ENCODE peak calls at places on chromosome 6, in eight cellular contexts. L is dorsolateral prefrontal cortex, Q is thoracic aorta, G is endodermal cell, M is AG04450, B is IMR-90, T is MM.1S, C is lower lobe of right lung. N is an unnamed sample.

GRCh38 chr6:87483929-87484328 is 11.2 kb downstream of the SLC35A1 start:
- DNase-seq in L (no peak), Q (no peak), G (peak), M (no peak), B (peak), T (peak), C (no peak), N (peak)

GRCh38 chr6:2895072-2895471 is 8.0 kb downstream of the SERPINB9 start:
- DNase-seq in L (no peak), Q (no peak), G (peak), M (no peak), B (no peak), T (no peak), C (no peak), N (no peak)

GRCh38 chr6:107576852-107577251 is 86.9 kb downstream of the SOBP start:
- DNase-seq in L (no peak), Q (no peak), G (no peak), M (peak), B (peak), T (no peak), C (no peak), N (no peak)

GRCh38 chr6:69138893-69139494 is 503.9 kb downstream of the ADGRB3 start:
- DNase-seq in L (no peak), Q (no peak), G (no peak), M (no peak), B (no peak), T (no peak), C (no peak), N (peak)

GRCh38 chr6:2783188-2783957 is 18.2 kb downstream of the WRNIP1 start:
- DNase-seq in L (no peak), Q (no peak), G (peak), M (no peak), B (peak), T (no peak), C (no peak), N (no peak)

GRCh38 chr6:27237089-27237723 is 10.3 kb upstream of the PRSS16 start:
- DNase-seq in L (no peak), Q (no peak), G (peak), M (no peak), B (peak), T (no peak), C (no peak), N (no peak)

GRCh38 chr6:37541346-37541745 is 41.7 kb upstream of the CCDC167 start:
- DNase-seq in L (no peak), Q (no peak), G (no peak), M (no peak), B (no peak), T (no peak), C (no peak), N (no peak)

GRCh38 chr6:4349931-4350330 is 214.6 kb upstream of the ECI2 start:
- DNase-seq in L (no peak), Q (no peak), G (peak), M (no peak), B (no peak), T (no peak), C (no peak), N (no peak)

GRCh38 chr6:8627085-8627861 is 191.9 kb upstream of the SLC35B3 start:
- DNase-seq in L (no peak), Q (no peak), G (no peak), M (no peak), B (no peak), T (no peak), C (no peak), N (no peak)

GRCh38 chr6:15523679-15524630 is 138.9 kb downstream of the DTNBP1 start:
- DNase-seq in L (no peak), Q (no peak), G (peak), M (no peak), B (no peak), T (no peak), C (no peak), N (no peak)

GRCh38 chr6:135176464-135176863 is 4.6 kb upstream of the MYB start:
- DNase-seq in L (no peak), Q (no peak), G (no peak), M (no peak), B (no peak), T (no peak), C (no peak), N (no peak)

GRCh38 chr6:111361648-111362047 is 121.4 kb downstream of the REV3L start:
- DNase-seq in L (peak), Q (no peak), G (peak), M (peak), B (peak), T (no peak), C (peak), N (no peak)

GRCh38 chr6:120965814-120966213 is 368.5 kb downstream of the TBC1D32 start:
- DNase-seq in L (no peak), Q (no peak), G (no peak), M (no peak), B (no peak), T (no peak), C (no peak), N (no peak)

GRCh38 chr6:2000962-2001361 is 244.4 kb downstream of the GMDS start:
- DNase-seq in L (no peak), Q (no peak), G (no peak), M (no peak), B (no peak), T (no peak), C (no peak), N (no peak)

GRCh38 chr6:167572106-167572505 is 247.2 kb downstream of the TTLL2 start:
- DNase-seq in L (no peak), Q (no peak), G (no peak), M (no peak), B (no peak), T (no peak), C (no peak), N (no peak)

GRCh38 chr6:30490031-30490876 is 945 bp downstream of the HLA-E start:
- DNase-seq in L (no peak), Q (no peak), G (peak), M (no peak), B (peak), T (peak), C (peak), N (peak)

GRCh38 chr6:74749211-74750142 is 456.4 kb downstream of the COL12A1 start:
- DNase-seq in L (no peak), Q (no peak), G (no peak), M (no peak), B (no peak), T (no peak), C (no peak), N (no peak)

GRCh38 chr6:157795826-157796225 is 27.2 kb upstream of the SNX9 start:
- DNase-seq in L (no peak), Q (no peak), G (no peak), M (no peak), B (no peak), T (no peak), C (no peak), N (no peak)
- H3K27ac ChIP-seq in L (no peak), Q (no peak), G (no peak), M (no peak), B (no peak), T (no peak), C (no peak), N (no peak)

GRCh38 chr6:150444308-150444707 is 75.5 kb downstream of the IYD start:
- DNase-seq in L (no peak), Q (no peak), G (no peak), M (no peak), B (no peak), T (no peak), C (no peak), N (no peak)

GRCh38 chr6:150445486-150445885 is 76.7 kb downstream of the IYD start:
- DNase-seq in L (no peak), Q (no peak), G (no peak), M (no peak), B (no peak), T (no peak), C (no peak), N (no peak)

GRCh38 chr6:150439373-150439772 is 70.6 kb downstream of the IYD start:
- DNase-seq in L (no peak), Q (no peak), G (no peak), M (no peak), B (no peak), T (no peak), C (no peak), N (no peak)

GRCh38 chr6:150448221-150448620 is 79.4 kb downstream of the IYD start:
- DNase-seq in L (no peak), Q (no peak), G (no peak), M (no peak), B (no peak), T (no peak), C (no peak), N (no peak)

DNA sequence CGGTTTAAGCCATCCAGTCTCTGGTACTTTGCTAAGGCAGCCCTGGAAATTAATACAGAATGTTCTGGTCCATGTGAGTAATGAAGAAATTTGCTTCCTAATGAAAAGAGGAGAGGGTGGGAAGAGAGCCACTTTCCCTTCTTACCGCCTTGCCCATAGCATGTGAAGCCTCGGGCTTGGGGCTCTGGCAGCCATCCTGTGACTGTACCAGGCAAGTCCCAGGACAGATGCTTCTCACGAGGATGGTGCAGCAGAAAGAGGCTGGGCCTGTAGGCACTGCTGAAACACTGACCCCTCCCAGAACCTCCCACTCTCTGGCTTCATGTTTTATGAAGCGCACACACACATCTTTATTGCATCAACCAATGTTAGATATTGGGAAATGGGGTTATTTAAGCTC is 74.8 kb downstream of the IYD start:
- DNase-seq in L (no peak), Q (no peak), G (no peak), M (no peak), B (no peak), T (no peak), C (no peak), N (no peak)
- H3K4me3 ChIP-seq in L (no peak), Q (no peak), G (no peak), M (no peak), B (no peak), T (no peak), C (no peak), N (no peak)

GRCh38 chr6:917939-918338 is 225.0 kb upstream of the EXOC2 start:
- DNase-seq in L (no peak), Q (no peak), G (no peak), M (no peak), B (no peak), T (no peak), C (no peak), N (no peak)

GRCh38 chr6:920512-920911 is 227.6 kb upstream of the EXOC2 start:
- DNase-seq in L (no peak), Q (no peak), G (no peak), M (no peak), B (no peak), T (no peak), C (no peak), N (no peak)

GRCh38 chr6:924661-925060 is 231.7 kb upstream of the EXOC2 start:
- DNase-seq in L (no peak), Q (no peak), G (no peak), M (no peak), B (no peak), T (no peak), C (no peak), N (no peak)

GRCh38 chr6:919499-919898 is 226.6 kb upstream of the EXOC2 start:
- DNase-seq in L (no peak), Q (no peak), G (no peak), M (no peak), B (no peak), T (no peak), C (no peak), N (no peak)

DNA sequence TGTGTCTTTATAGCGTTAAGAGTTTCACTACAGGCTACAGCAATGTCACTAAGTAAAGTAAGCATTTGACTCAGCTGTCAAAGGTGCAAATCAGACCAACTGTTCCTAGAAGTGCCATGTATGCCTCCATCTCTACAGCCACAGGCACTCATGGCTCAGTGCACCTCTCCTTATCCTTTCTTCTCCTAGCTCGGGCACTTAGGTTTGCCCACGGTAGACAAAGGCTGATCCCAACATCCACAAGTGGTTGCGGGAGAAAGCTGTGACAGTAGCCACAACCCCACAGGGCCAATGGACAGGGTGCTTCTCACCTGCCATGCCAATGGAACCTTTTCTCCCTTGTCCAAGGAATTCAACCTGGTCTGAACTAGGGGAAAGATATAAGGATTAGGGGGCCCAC is 228.5 kb upstream of the EXOC2 start:
- DNase-seq in L (no peak), Q (no peak), G (peak), M (no peak), B (no peak), T (no peak), C (no peak), N (no peak)
- TF ChIP-seq CTCF in L (no peak), Q (no peak), G (no peak), M (no peak), B (no peak), T (no peak), C (no peak), N (no peak)

GRCh38 chr6:24658573-24659511 is 7.9 kb downstream of the TDP2 start:
- DNase-seq in L (no peak), Q (no peak), G (peak), M (peak), B (peak), T (no peak), C (no peak), N (no peak)

GRCh38 chr6:24660100-24660499 is 6.6 kb downstream of the TDP2 start:
- DNase-seq in L (no peak), Q (no peak), G (no peak), M (no peak), B (no peak), T (no peak), C (no peak), N (no peak)

GRCh38 chr6:24659547-24659946 is 7.2 kb downstream of the TDP2 start:
- DNase-seq in L (no peak), Q (no peak), G (no peak), M (no peak), B (peak), T (no peak), C (no peak), N (no peak)

GRCh38 chr6:24650365-24650764 is 4.4 kb upstream of the KIAA0319 start:
- DNase-seq in L (no peak), Q (no peak), G (no peak), M (no peak), B (no peak), T (no peak), C (no peak), N (no peak)

DNA sequence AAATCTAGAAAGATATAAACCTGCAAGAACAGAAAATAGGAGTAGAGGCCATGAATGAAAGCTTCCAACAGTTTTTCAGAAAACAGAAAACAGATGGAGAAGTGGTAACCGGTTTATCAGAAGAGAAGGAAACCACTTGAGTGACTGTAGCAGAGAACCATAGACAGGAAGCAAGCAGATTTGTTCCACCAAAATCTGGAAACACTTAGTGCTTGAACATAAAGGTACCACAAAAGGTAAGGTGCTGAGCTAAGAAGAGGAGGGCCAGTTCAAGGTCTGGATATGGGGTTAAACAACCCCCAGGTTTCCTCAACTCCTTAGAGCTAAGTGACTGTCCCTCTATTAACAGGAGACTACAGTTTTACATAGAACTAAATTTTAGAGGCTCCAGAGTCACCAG is 9.2 kb upstream of the KIAA0319 start:
- DNase-seq in L (no peak), Q (no peak), G (no peak), M (no peak), B (no peak), T (no peak), C (no peak), N (no peak)
- H3K27ac ChIP-seq in L (no peak), Q (no peak), G (no peak), M (no peak), B (no peak), T (no peak), C (no peak), N (no peak)

GRCh38 chr6:33412140-33413009 is 1.6 kb downstream of the PHF1 start:
- DNase-seq in L (no peak), Q (no peak), G (no peak), M (no peak), B (no peak), T (no peak), C (no peak), N (no peak)

GRCh38 chr6:33413200-33413599 is 2.4 kb downstream of the PHF1 start:
- DNase-seq in L (no peak), Q (no peak), G (no peak), M (no peak), B (no peak), T (no peak), C (no peak), N (no peak)

GRCh38 chr6:33410050-33410710 is 634 bp upstream of the PHF1 start:
- DNase-seq in L (peak), Q (peak), G (peak), M (peak), B (peak), T (peak), C (peak), N (peak)

GRCh38 chr6:33410711-33411631 is at the start of gene PHF1:
- DNase-seq in L (no peak), Q (no peak), G (no peak), M (peak), B (peak), T (no peak), C (peak), N (peak)

DNA sequence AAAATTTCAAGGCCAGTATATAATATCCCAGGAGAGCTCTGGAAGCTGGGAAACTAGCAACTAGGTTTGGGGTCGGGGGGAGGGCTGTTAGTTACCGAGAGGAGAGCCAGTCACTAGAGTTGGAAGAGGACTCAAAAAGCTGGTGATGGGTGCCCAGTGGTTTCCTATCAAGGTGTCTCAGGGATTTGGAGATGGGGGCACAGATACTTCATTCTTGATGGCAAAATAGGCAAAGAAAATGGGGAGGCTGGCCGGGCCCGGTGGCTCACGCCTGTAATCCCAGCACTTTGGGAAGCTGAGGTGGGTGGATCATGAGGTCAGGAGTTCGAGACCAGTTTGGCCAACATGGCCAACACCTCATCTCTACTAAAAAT is 805 bp downstream of the PHF1 start:
- DNase-seq in L (no peak), Q (no peak), G (no peak), M (no peak), B (no peak), T (no peak), C (no peak), N (no peak)
- H3K4me3 ChIP-seq in L (peak), Q (peak), G (peak), M (peak), B (peak), T (peak), C (peak), N (peak)

GRCh38 chr6:149905371-149905910 is 7.5 kb upstream of the RAET1E start:
- DNase-seq in L (no peak), Q (no peak), G (peak), M (no peak), B (no peak), T (no peak), C (no peak), N (no peak)

GRCh38 chr6:149906405-149906804 is 8.5 kb upstream of the RAET1E start:
- DNase-seq in L (no peak), Q (no peak), G (no peak), M (no peak), B (no peak), T (no peak), C (no peak), N (no peak)

GRCh38 chr6:149907317-149907716 is 9.4 kb upstream of the RAET1E start:
- DNase-seq in L (no peak), Q (no peak), G (peak), M (no peak), B (no peak), T (no peak), C (no peak), N (no peak)

GRCh38 chr6:149904661-149905370 is 6.9 kb upstream of the RAET1E start:
- DNase-seq in L (no peak), Q (no peak), G (peak), M (no peak), B (no peak), T (no peak), C (no peak), N (no peak)

DNA sequence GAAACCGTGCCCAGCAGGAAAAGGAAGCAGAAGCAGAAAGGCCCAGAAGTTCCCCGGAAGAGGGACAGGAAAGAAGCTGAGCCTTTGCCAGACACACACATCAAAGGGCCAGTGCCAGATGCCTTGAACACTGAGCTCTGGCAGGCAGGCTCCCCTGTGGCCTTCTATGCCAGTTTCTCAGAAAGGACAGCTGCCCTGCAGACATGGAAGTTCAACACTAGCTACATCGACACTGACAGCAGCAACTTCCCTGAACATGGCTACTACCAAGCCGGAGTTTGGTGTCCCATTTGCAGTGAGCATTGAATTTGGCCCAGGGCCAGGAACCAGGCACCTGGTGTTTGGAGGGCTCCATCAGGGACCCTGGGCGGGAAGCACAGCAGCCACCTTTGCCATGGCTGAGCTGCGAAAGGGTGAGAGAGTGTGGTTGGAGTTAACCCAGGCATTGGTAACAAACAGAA is 8.0 kb upstream of the RAET1E start:
- DNase-seq in L (no peak), Q (no peak), G (peak), M (no peak), B (no peak), T (no peak), C (no peak), N (no peak)
- TF ChIP-seq CTCF in L (no peak), Q (no peak), G (no peak), M (no peak), B (no peak), T (no peak), C (no peak), N (no peak)

GRCh38 chr6:18327621-18328548 is 59.3 kb upstream of the RNF144B start:
- DNase-seq in L (no peak), Q (no peak), G (peak), M (no peak), B (no peak), T (no peak), C (peak), N (no peak)
- H3K27ac ChIP-seq in L (no peak), Q (peak), G (no peak), M (no peak), B (no peak), T (no peak), C (peak), N (no peak)